ENCODE peak calls at places on chromosomes 6 and 20, in eight cellular contexts. V, N, Y, K, R, U, H and F are unnamed samples.
A peak's percentile ranks its signal among the peaks of the same experiment; 100 is the strongest.

GRCh38 chr20:23128461-23129125 is 42.5 kb upstream of the CD93 start:
- DNase-seq in R (no peak), H (no peak), V (no peak), K (no peak), U (no peak), N (no peak), Y (no peak), F (no peak)

GRCh38 chr6:109303149-109303548 is 79.1 kb downstream of the CD164 start:
- DNase-seq in K (no peak), R (no peak), V (no peak), N (no peak), U (no peak), Y (no peak), H (no peak), F (no peak)

GRCh38 chr6:70636589-70636988 is 31.1 kb upstream of the SMAP1 start:
- DNase-seq in U (no peak), R (no peak), V (no peak), H (no peak), Y (no peak), N (no peak), K (no peak), F (no peak)

GRCh38 chr20:41185013-41185757 is 47.8 kb downstream of the PLCG1 start:
- DNase-seq in K (no peak), V (no peak), R (no peak), N (no peak), Y (no peak), H (no peak), U (no peak), F (no peak)

GRCh38 chr20:57313951-57314350 is 15.7 kb upstream of the SPO11 start:
- DNase-seq in R (no peak), N (no peak), Y (no peak), H (no peak), K (no peak), U (no peak), V (no peak), F (no peak)

GRCh38 chr6:164911873-164912580 is 397.4 kb downstream of the C6orf118 start:
- DNase-seq in R (no peak), K (no peak), Y (no peak), H (no peak), N (peak; percentile 6), V (no peak), U (no peak), F (no peak)

GRCh38 chr6:53567701-53568100 is 22.8 kb upstream of the GCLC start:
- DNase-seq in Y (no peak), U (no peak), R (no peak), N (no peak), V (no peak), H (no peak), K (no peak), F (no peak)

GRCh38 chr6:158072083-158072721 is 90.5 kb downstream of the SYNJ2 start:
- DNase-seq in R (no peak), N (peak; percentile 72), U (peak; percentile 88), H (peak; percentile 70), V (no peak), K (peak; percentile 65), Y (peak; percentile 58), F (no peak)

GRCh38 chr6:122322824-122323223 is 76.6 kb upstream of the HSF2 start:
- DNase-seq in N (peak; percentile 17), U (no peak), K (no peak), V (peak; percentile 8), R (no peak), H (no peak), Y (no peak), F (no peak)

GRCh38 chr6:145141609-145142008 is 593.7 kb downstream of the EPM2A start:
- DNase-seq in R (no peak), Y (no peak), H (no peak), K (no peak), V (no peak), N (no peak), U (no peak), F (no peak)

GRCh38 chr6:100614386-100614785 is 149.7 kb upstream of the SIM1 start:
- DNase-seq in K (no peak), R (no peak), U (no peak), H (no peak), V (no peak), Y (no peak), N (no peak), F (no peak)

GRCh38 chr6:157943964-157944283 is 37.7 kb upstream of the SYNJ2 start:
- DNase-seq in V (no peak), H (no peak), N (no peak), K (no peak), R (no peak), U (no peak), Y (no peak), F (no peak)

GRCh38 chr6:47083586-47084047 is 41.5 kb upstream of the ADGRF1 start:
- DNase-seq in R (no peak), N (peak; percentile 90), K (peak; percentile 92), Y (no peak), U (peak; percentile 82), V (peak; percentile 24), H (peak; percentile 88), F (peak; percentile 43)

GRCh38 chr6:1644516-1644915 is 34.8 kb downstream of the FOXC1 start:
- DNase-seq in K (no peak), Y (no peak), R (no peak), U (no peak), H (no peak), N (no peak), V (no peak), F (no peak)

GRCh38 chr6:167985911-167986595 is 11.4 kb upstream of the KIF25 start:
- DNase-seq in U (no peak), K (no peak), R (no peak), V (no peak), N (no peak), Y (no peak), H (no peak), F (no peak)

GRCh38 chr6:125066964-125067363 is 86.6 kb upstream of the TPD52L1 start:
- DNase-seq in H (no peak), N (peak; percentile 50), R (no peak), Y (no peak), U (no peak), V (no peak), K (no peak), F (no peak)

GRCh38 chr6:56724455-56724854 is 81.8 kb upstream of the DST start:
- DNase-seq in U (no peak), Y (no peak), H (no peak), K (no peak), N (peak; percentile 70), R (no peak), V (peak; percentile 20), F (no peak)

GRCh38 chr20:15699431-15700146 is 873.7 kb downstream of the KIF16B start:
- DNase-seq in H (no peak), K (no peak), R (peak; percentile 55), Y (no peak), U (no peak), N (no peak), V (no peak), F (no peak)

GRCh38 chr6:13548500-13549210 is 25.7 kb upstream of the SIRT5 start:
- DNase-seq in K (no peak), N (no peak), R (no peak), U (no peak), H (no peak), Y (no peak), V (no peak), F (no peak)

GRCh38 chr20:13936781-13937576 is 53.4 kb downstream of the SEL1L2 start:
- DNase-seq in Y (no peak), K (no peak), R (no peak), H (no peak), N (no peak), V (no peak), U (no peak), F (no peak)

GRCh38 chr20:35615667-35616464 is at the start of gene SPAG4:
- DNase-seq in K (peak; percentile 80), U (peak; percentile 100), Y (peak; percentile 98), R (no peak), N (no peak), V (no peak), H (peak; percentile 100), F (no peak)

GRCh38 chr6:138028893-138029292 is 78.3 kb downstream of the PERP start:
- DNase-seq in Y (no peak), N (no peak), U (no peak), K (no peak), H (no peak), V (no peak), R (no peak), F (no peak)

GRCh38 chr20:3106658-3107463 is 22.3 kb upstream of the AVP start:
- DNase-seq in K (no peak), U (no peak), Y (no peak), R (no peak), N (no peak), V (no peak), H (no peak), F (no peak)

GRCh38 chr20:34689486-34689885 is 12.6 kb upstream of the PIGU start:
- DNase-seq in R (no peak), U (no peak), H (no peak), V (no peak), Y (no peak), N (no peak), K (no peak), F (no peak)

GRCh38 chr20:4099905-4100675 is 84.7 kb upstream of the RNF24 start:
- DNase-seq in H (no peak), R (no peak), Y (no peak), K (no peak), N (peak; percentile 76), V (no peak), U (no peak), F (no peak)

GRCh38 chr6:72624557-72625160 is 2.8 kb downstream of the KCNQ5 start:
- DNase-seq in V (no peak), U (no peak), K (no peak), Y (peak; percentile 28), N (peak; percentile 25), R (no peak), H (no peak), F (no peak)
- H3K4me3 ChIP-seq in V (no peak overlapping the region), U (no peak overlapping the region), K (no peak overlapping the region), Y (no peak overlapping the region), N (no peak overlapping the region), R (no peak overlapping the region), H (no peak overlapping the region), F (no peak overlapping the region)

GRCh38 chr6:36392621-36393020 is 5.2 kb upstream of the ETV7 start:
- DNase-seq in U (no peak), H (no peak), N (no peak), Y (no peak), R (no peak), V (no peak), K (no peak), F (no peak)
- TF ChIP-seq CTCF in U (no peak), H (no peak), N (no peak), Y (no peak), R (no peak), V (no peak), K (no peak), F (no peak)

GRCh38 chr20:46312075-46312944 is 4.0 kb upstream of the CDH22 start:
- DNase-seq in Y (no peak), R (no peak), K (no peak), N (no peak), U (no peak), H (no peak), V (no peak), F (no peak)
- H3K4me3 ChIP-seq in Y (peak overlapping the region; percentile 5), R (no peak overlapping the region), K (no peak overlapping the region), N (no peak overlapping the region), U (peak overlapping the region; percentile 9), H (no peak overlapping the region), V (no peak overlapping the region), F (no peak overlapping the region)

DNA sequence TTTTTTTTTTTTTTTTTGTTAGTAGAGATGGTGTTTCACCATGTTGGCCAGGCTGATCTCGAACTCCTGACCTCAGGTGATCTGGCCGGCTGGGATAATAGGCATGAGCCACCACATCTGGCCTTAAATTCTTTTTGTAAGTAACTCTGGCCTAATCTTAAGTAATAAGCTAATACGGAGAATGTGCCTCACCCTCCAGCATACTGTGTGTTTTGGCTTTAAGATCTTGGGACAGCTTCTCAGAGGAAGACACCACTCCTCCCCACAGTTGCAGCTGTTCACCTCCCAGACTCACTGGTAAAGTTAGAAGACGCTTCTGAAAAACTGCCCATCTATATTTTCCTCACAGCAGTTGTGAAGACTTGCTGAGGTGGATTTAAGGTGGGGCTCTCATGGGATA is 120.8 kb downstream of the CCDC170 start:
- DNase-seq in R (no peak), U (no peak), N (no peak), K (no peak), H (no peak), Y (no peak), V (no peak), F (no peak)
- TF ChIP-seq CTCF in R (no peak), U (no peak), N (no peak), K (no peak), H (no peak), Y (no peak), V (no peak), F (no peak)